ENCODE peak calls at places on chromosomes 7 and 10, in eight cellular contexts. One of them, this sample, is unnamed.

GRCh38 chr7:118151671-118152070 is 32.3 kb upstream of the LSM8 start:
- DNase-seq in fibroblast of pulmonary artery: no peak
- DNase-seq in left ventricle myocardium inferior: no peak
- DNase-seq in endodermal cell: no peak
- DNase-seq in body of pancreas: no peak
- DNase-seq in uterus: no peak
- DNase-seq in tibial artery: no peak
- DNase-seq in GM23338: no peak
- DNase-seq in this sample: no peak

GRCh38 chr10:103667390-103667789 is 173.9 kb downstream of the NEURL1 start:
- DNase-seq in fibroblast of pulmonary artery: peak; percentile 90
- DNase-seq in uterus: peak; percentile 60
- DNase-seq in body of pancreas: peak; percentile 22
- DNase-seq in endodermal cell: peak; percentile 66
- DNase-seq in GM23338: no peak
- DNase-seq in left ventricle myocardium inferior: no peak
- DNase-seq in tibial artery: no peak
- DNase-seq in this sample: peak; percentile 69

GRCh38 chr7:156608176-156608478 is 32.4 kb upstream of the RNF32 start:
- DNase-seq in left ventricle myocardium inferior: no peak
- DNase-seq in tibial artery: no peak
- DNase-seq in uterus: no peak
- DNase-seq in fibroblast of pulmonary artery: no peak
- DNase-seq in body of pancreas: no peak
- DNase-seq in GM23338: no peak
- DNase-seq in endodermal cell: no peak
- DNase-seq in this sample: no peak

GRCh38 chr10:59405235-59405634 is 42.9 kb upstream of the FAM13C start:
- DNase-seq in tibial artery: no peak
- DNase-seq in fibroblast of pulmonary artery: no peak
- DNase-seq in body of pancreas: no peak
- DNase-seq in endodermal cell: no peak
- DNase-seq in GM23338: no peak
- DNase-seq in left ventricle myocardium inferior: no peak
- DNase-seq in uterus: no peak
- DNase-seq in this sample: no peak

GRCh38 chr7:77649950-77650349 is 46.3 kb upstream of the RSBN1L start:
- DNase-seq in body of pancreas: no peak
- DNase-seq in uterus: no peak
- DNase-seq in fibroblast of pulmonary artery: peak; percentile 65
- DNase-seq in left ventricle myocardium inferior: no peak
- DNase-seq in tibial artery: no peak
- DNase-seq in endodermal cell: no peak
- DNase-seq in GM23338: peak; percentile 11
- DNase-seq in this sample: no peak

GRCh38 chr10:49365275-49365674 is 30.6 kb downstream of the DRGX start:
- DNase-seq in endodermal cell: no peak
- DNase-seq in uterus: no peak
- DNase-seq in left ventricle myocardium inferior: no peak
- DNase-seq in body of pancreas: no peak
- DNase-seq in GM23338: no peak
- DNase-seq in fibroblast of pulmonary artery: no peak
- DNase-seq in tibial artery: no peak
- DNase-seq in this sample: no peak

GRCh38 chr7:80960228-80960627 is 41.4 kb upstream of the SEMA3C start:
- DNase-seq in left ventricle myocardium inferior: no peak
- DNase-seq in fibroblast of pulmonary artery: no peak
- DNase-seq in GM23338: no peak
- DNase-seq in endodermal cell: no peak
- DNase-seq in tibial artery: no peak
- DNase-seq in body of pancreas: no peak
- DNase-seq in uterus: no peak
- DNase-seq in this sample: no peak

GRCh38 chr10:88461426-88461825 is 121.7 kb downstream of the RNLS start:
- DNase-seq in left ventricle myocardium inferior: no peak
- DNase-seq in uterus: no peak
- DNase-seq in GM23338: no peak
- DNase-seq in endodermal cell: no peak
- DNase-seq in fibroblast of pulmonary artery: no peak
- DNase-seq in body of pancreas: no peak
- DNase-seq in tibial artery: no peak
- DNase-seq in this sample: no peak

GRCh38 chr7:82803411-82803810 is 359.3 kb downstream of the PCLO start:
- DNase-seq in left ventricle myocardium inferior: no peak
- DNase-seq in body of pancreas: no peak
- DNase-seq in tibial artery: no peak
- DNase-seq in GM23338: no peak
- DNase-seq in fibroblast of pulmonary artery: no peak
- DNase-seq in uterus: no peak
- DNase-seq in endodermal cell: no peak
- DNase-seq in this sample: no peak

GRCh38 chr7:66894463-66895080 is 26.5 kb upstream of the TMEM248 start:
- DNase-seq in GM23338: peak; percentile 81
- DNase-seq in uterus: no peak
- DNase-seq in endodermal cell: peak; percentile 91
- DNase-seq in tibial artery: no peak
- DNase-seq in left ventricle myocardium inferior: no peak
- DNase-seq in fibroblast of pulmonary artery: peak; percentile 28
- DNase-seq in body of pancreas: no peak
- DNase-seq in this sample: no peak

GRCh38 chr7:157630301-157630853 is 293.6 kb downstream of the DNAJB6 start:
- DNase-seq in uterus: no peak
- DNase-seq in fibroblast of pulmonary artery: no peak
- DNase-seq in body of pancreas: no peak
- DNase-seq in GM23338: no peak
- DNase-seq in tibial artery: no peak
- DNase-seq in left ventricle myocardium inferior: no peak
- DNase-seq in endodermal cell: no peak
- DNase-seq in this sample: no peak

GRCh38 chr7:2715341-2716231 is 27.6 kb downstream of the AMZ1 start:
- DNase-seq in endodermal cell: no peak
- DNase-seq in uterus: no peak
- DNase-seq in body of pancreas: no peak
- DNase-seq in left ventricle myocardium inferior: no peak
- DNase-seq in tibial artery: no peak
- DNase-seq in fibroblast of pulmonary artery: no peak
- DNase-seq in GM23338: no peak
- DNase-seq in this sample: no peak

GRCh38 chr10:23439452-23439919 is 611 bp downstream of the OTUD1 start:
- DNase-seq in tibial artery: no peak
- DNase-seq in uterus: no peak
- DNase-seq in body of pancreas: peak; percentile 25
- DNase-seq in GM23338: peak; percentile 28
- DNase-seq in endodermal cell: peak; percentile 75
- DNase-seq in left ventricle myocardium inferior: peak; percentile 41
- DNase-seq in fibroblast of pulmonary artery: peak; percentile 11
- DNase-seq in this sample: no peak

GRCh38 chr7:128453836-128454804 is 1.6 kb upstream of the HILPDA start:
- DNase-seq in endodermal cell: peak; percentile 94
- DNase-seq in left ventricle myocardium inferior: peak; percentile 90
- DNase-seq in body of pancreas: peak; percentile 90
- DNase-seq in tibial artery: peak; percentile 89
- DNase-seq in GM23338: peak; percentile 91
- DNase-seq in uterus: peak; percentile 92
- DNase-seq in fibroblast of pulmonary artery: peak; percentile 96
- DNase-seq in this sample: peak; percentile 95

GRCh38 chr10:60759181-60759580 is 19.1 kb upstream of the CDK1 start:
- DNase-seq in left ventricle myocardium inferior: no peak
- DNase-seq in endodermal cell: peak; percentile 70
- DNase-seq in GM23338: peak; percentile 57
- DNase-seq in uterus: no peak
- DNase-seq in tibial artery: no peak
- DNase-seq in body of pancreas: no peak
- DNase-seq in fibroblast of pulmonary artery: no peak
- DNase-seq in this sample: no peak

GRCh38 chr10:132849546-132850031 is 63.6 kb upstream of the NKX6-2 start:
- DNase-seq in body of pancreas: no peak
- DNase-seq in uterus: peak; percentile 6
- DNase-seq in GM23338: no peak
- DNase-seq in tibial artery: no peak
- DNase-seq in endodermal cell: peak; percentile 38
- DNase-seq in left ventricle myocardium inferior: no peak
- DNase-seq in fibroblast of pulmonary artery: no peak
- DNase-seq in this sample: peak; percentile 21

GRCh38 chr7:5248201-5248885 is 34.4 kb upstream of the SLC29A4 start:
- DNase-seq in endodermal cell: no peak
- DNase-seq in fibroblast of pulmonary artery: peak; percentile 35
- DNase-seq in body of pancreas: peak; percentile 42
- DNase-seq in left ventricle myocardium inferior: peak; percentile 69
- DNase-seq in GM23338: no peak
- DNase-seq in uterus: peak; percentile 81
- DNase-seq in tibial artery: no peak
- DNase-seq in this sample: peak; percentile 92

GRCh38 chr10:49118450-49118849 is 3.1 kb upstream of the VSTM4 start:
- DNase-seq in endodermal cell: peak; percentile 53
- DNase-seq in uterus: no peak
- DNase-seq in GM23338: no peak
- DNase-seq in body of pancreas: no peak
- DNase-seq in tibial artery: no peak
- DNase-seq in fibroblast of pulmonary artery: no peak
- DNase-seq in left ventricle myocardium inferior: no peak
- DNase-seq in this sample: no peak

GRCh38 chr10:9198611-9199010 is 1144.1 kb downstream of the GATA3 start:
- DNase-seq in tibial artery: no peak
- DNase-seq in fibroblast of pulmonary artery: peak; percentile 27
- DNase-seq in endodermal cell: no peak
- DNase-seq in uterus: no peak
- DNase-seq in left ventricle myocardium inferior: no peak
- DNase-seq in body of pancreas: no peak
- DNase-seq in GM23338: no peak
- DNase-seq in this sample: no peak

GRCh38 chr7:96910484-96910883 is 94.9 kb upstream of the DLX6 start:
- DNase-seq in uterus: no peak
- DNase-seq in tibial artery: no peak
- DNase-seq in body of pancreas: peak; percentile 2
- DNase-seq in endodermal cell: no peak
- DNase-seq in left ventricle myocardium inferior: no peak
- DNase-seq in fibroblast of pulmonary artery: no peak
- DNase-seq in GM23338: no peak
- DNase-seq in this sample: no peak

GRCh38 chr10:74394416-74394969 is 243.5 kb downstream of the ADK start:
- DNase-seq in body of pancreas: no peak
- DNase-seq in endodermal cell: no peak
- DNase-seq in GM23338: no peak
- DNase-seq in tibial artery: no peak
- DNase-seq in fibroblast of pulmonary artery: no peak
- DNase-seq in left ventricle myocardium inferior: no peak
- DNase-seq in uterus: no peak
- DNase-seq in this sample: no peak

GRCh38 chr10:70283071-70283444 is 746 bp downstream of the NPFFR1 start:
- DNase-seq in left ventricle myocardium inferior: no peak
- DNase-seq in fibroblast of pulmonary artery: no peak
- DNase-seq in endodermal cell: no peak
- DNase-seq in GM23338: no peak
- DNase-seq in body of pancreas: no peak
- DNase-seq in uterus: no peak
- DNase-seq in tibial artery: no peak
- DNase-seq in this sample: no peak
- H3K4me3 ChIP-seq in left ventricle myocardium inferior: no peak overlapping the region
- H3K4me3 ChIP-seq in fibroblast of pulmonary artery: no peak overlapping the region
- H3K4me3 ChIP-seq in endodermal cell: no peak overlapping the region
- H3K4me3 ChIP-seq in GM23338: peak overlapping the region; percentile 59
- H3K4me3 ChIP-seq in body of pancreas: no peak overlapping the region
- H3K4me3 ChIP-seq in uterus: no peak overlapping the region
- H3K4me3 ChIP-seq in tibial artery: no peak overlapping the region
- H3K4me3 ChIP-seq in this sample: no peak overlapping the region

DNA sequence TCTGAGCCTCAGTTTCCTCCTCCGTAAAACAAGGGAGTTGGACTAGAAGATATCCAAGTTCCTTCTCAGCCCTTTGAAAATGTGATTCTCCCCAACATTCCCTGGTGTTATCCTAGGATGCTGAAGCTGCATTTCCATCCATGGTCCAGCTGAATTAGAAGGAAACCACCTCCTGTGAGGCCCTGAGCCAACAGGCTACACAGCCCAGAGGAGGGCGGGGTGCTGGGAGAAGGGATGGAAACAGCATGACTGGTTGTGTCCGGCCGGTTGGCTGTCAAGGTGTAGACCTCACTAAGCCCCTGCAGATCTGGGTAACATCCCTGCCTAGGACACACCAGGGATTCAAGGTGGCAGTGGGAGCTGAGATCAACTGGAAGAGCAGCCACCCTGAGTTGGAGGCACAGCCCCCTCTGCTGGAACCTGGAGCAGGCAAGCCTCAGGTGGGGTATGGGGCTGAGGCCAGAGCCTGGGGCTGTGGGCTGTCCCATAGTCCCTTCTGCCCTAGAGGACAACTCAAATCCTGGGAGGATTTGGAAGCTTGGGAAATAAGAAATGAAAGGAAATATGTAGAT is 72.0 kb downstream of the PAX2 start:
- DNase-seq in endodermal cell: peak; percentile 88
- DNase-seq in GM23338: peak; percentile 75
- DNase-seq in tibial artery: no peak
- DNase-seq in body of pancreas: no peak
- DNase-seq in fibroblast of pulmonary artery: no peak
- DNase-seq in left ventricle myocardium inferior: no peak
- DNase-seq in uterus: no peak
- DNase-seq in this sample: no peak
- TF ChIP-seq CTCF in endodermal cell: peak; percentile 91
- TF ChIP-seq CTCF in GM23338: peak; percentile 91
- TF ChIP-seq CTCF in tibial artery: no peak
- TF ChIP-seq CTCF in body of pancreas: no peak
- TF ChIP-seq CTCF in fibroblast of pulmonary artery: no peak
- TF ChIP-seq CTCF in left ventricle myocardium inferior: no peak
- TF ChIP-seq CTCF in uterus: no peak
- TF ChIP-seq CTCF in this sample: no peak

DNA sequence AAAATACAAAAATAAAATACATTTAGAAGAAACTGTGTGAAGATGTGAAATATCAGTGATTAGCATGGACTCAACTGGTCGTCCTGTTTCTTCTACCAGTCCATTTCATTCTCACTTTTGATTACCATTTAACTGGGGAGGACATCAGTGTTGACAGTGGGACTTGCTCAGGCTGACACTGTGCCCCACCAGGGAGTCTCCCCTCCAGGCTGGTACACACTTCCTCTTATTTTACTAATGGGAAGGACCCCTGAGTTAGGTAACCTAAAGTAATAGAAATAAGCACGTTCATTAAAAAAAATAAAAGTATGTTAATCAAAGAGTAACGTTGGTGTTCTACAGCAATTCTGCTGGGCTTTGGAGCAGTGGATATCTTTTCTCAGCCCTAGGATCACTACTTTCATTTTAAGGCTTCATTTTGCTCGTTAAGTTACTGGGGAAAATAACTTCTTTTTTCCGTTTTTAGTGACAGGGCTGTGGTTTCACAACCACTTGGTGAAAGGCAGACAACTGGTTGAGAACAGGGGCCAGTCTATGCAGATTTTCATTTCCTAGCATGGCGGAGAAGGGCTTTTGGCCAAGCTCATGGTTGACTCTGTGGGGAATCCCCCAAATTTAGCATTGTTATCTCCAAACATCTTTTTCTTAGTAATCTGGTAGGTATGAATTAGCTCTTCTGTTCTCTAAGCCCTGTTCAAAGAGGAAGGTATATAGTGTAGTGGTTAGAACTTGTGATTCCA is 2.1 kb downstream of the SNX10 start:
- DNase-seq in endodermal cell: no peak
- DNase-seq in body of pancreas: peak; percentile 25
- DNase-seq in uterus: no peak
- DNase-seq in tibial artery: no peak
- DNase-seq in fibroblast of pulmonary artery: no peak
- DNase-seq in left ventricle myocardium inferior: no peak
- DNase-seq in GM23338: no peak
- DNase-seq in this sample: no peak
- H3K4me3 ChIP-seq in endodermal cell: no peak overlapping the region
- H3K4me3 ChIP-seq in body of pancreas: no peak overlapping the region
- H3K4me3 ChIP-seq in uterus: no peak overlapping the region
- H3K4me3 ChIP-seq in tibial artery: no peak overlapping the region
- H3K4me3 ChIP-seq in fibroblast of pulmonary artery: no peak overlapping the region
- H3K4me3 ChIP-seq in left ventricle myocardium inferior: no peak overlapping the region
- H3K4me3 ChIP-seq in GM23338: no peak overlapping the region
- H3K4me3 ChIP-seq in this sample: no peak overlapping the region

GRCh38 chr7:151459726-151460473 is 20.0 kb upstream of the CRYGN start:
- DNase-seq in GM23338: peak; percentile 75
- DNase-seq in body of pancreas: peak; percentile 80
- DNase-seq in fibroblast of pulmonary artery: peak; percentile 94
- DNase-seq in left ventricle myocardium inferior: peak; percentile 77
- DNase-seq in tibial artery: peak; percentile 93
- DNase-seq in endodermal cell: peak; percentile 72
- DNase-seq in uterus: peak; percentile 90
- DNase-seq in this sample: peak; percentile 85
- TF ChIP-seq CTCF in GM23338: no peak
- TF ChIP-seq CTCF in body of pancreas: peak; percentile 44
- TF ChIP-seq CTCF in fibroblast of pulmonary artery: peak; percentile 48
- TF ChIP-seq CTCF in left ventricle myocardium inferior: peak; percentile 42
- TF ChIP-seq CTCF in tibial artery: peak; percentile 47
- TF ChIP-seq CTCF in endodermal cell: no peak
- TF ChIP-seq CTCF in uterus: peak; percentile 42
- TF ChIP-seq CTCF in this sample: no peak